ENCODE peak calls at places on chromosomes 6 and 20, in eight cellular contexts. K is WERI-Rb-1, Z is AG10803, J is OCI-LY7, E is fibroblast of lung, Q is mesothelial cell of epicardium, A is foreskin fibroblast, U is left ventricle myocardium inferior. D is an unnamed sample.

GRCh38 chr6:84546427-84546914 is 217.9 kb downstream of the TBX18 start:
- DNase-seq in K (no peak), Z (peak; percentile 97), J (no peak), E (peak; percentile 16), Q (no peak), A (peak; percentile 81), U (no peak), D (no peak)

GRCh38 chr6:24763578-24763977 is 11.2 kb upstream of the GMNN start:
- DNase-seq in K (no peak), Z (no peak), J (no peak), E (no peak), Q (no peak), A (no peak), U (no peak), D (no peak)

GRCh38 chr20:32920066-32920465 is 61.3 kb downstream of the EFCAB8 start:
- DNase-seq in K (no peak), Z (no peak), J (no peak), E (no peak), Q (no peak), A (no peak), U (no peak), D (no peak)

GRCh38 chr20:10671221-10671849 is 2.5 kb downstream of the JAG1 start:
- DNase-seq in K (peak; percentile 52), Z (peak; percentile 89), J (peak; percentile 28), E (peak; percentile 98), Q (peak; percentile 64), A (peak; percentile 98), U (peak; percentile 70), D (peak; percentile 77)

GRCh38 chr20:23634985-23635767 is 2.6 kb downstream of the CST3 start:
- DNase-seq in K (no peak), Z (peak; percentile 29), J (no peak), E (no peak), Q (no peak), A (peak; percentile 67), U (peak; percentile 72), D (peak; percentile 6)

GRCh38 chr6:43910149-43910637 is 140.2 kb downstream of the VEGFA start:
- DNase-seq in K (no peak), Z (no peak), J (no peak), E (no peak), Q (no peak), A (no peak), U (no peak), D (no peak)

GRCh38 chr20:57769756-57770155 is 59.9 kb upstream of the PMEPA1 start:
- DNase-seq in K (no peak), Z (no peak), J (no peak), E (no peak), Q (no peak), A (no peak), U (no peak), D (no peak)

GRCh38 chr6:166760288-166760687 is 133.2 kb upstream of the RPS6KA2 start:
- DNase-seq in K (no peak), Z (no peak), J (no peak), E (no peak), Q (no peak), A (no peak), U (no peak), D (no peak)

GRCh38 chr20:31392836-31393235 is 2.4 kb upstream of the DEFB119 start:
- DNase-seq in K (no peak), Z (no peak), J (no peak), E (no peak), Q (no peak), A (no peak), U (no peak), D (no peak)

GRCh38 chr20:47263502-47264084 is 92.9 kb downstream of the ZMYND8 start:
- DNase-seq in K (peak; percentile 37), Z (peak; percentile 38), J (peak; percentile 30), E (no peak), Q (no peak), A (no peak), U (no peak), D (no peak)

GRCh38 chr6:106070626-106071025 is 15.5 kb upstream of the PRDM1 start:
- DNase-seq in K (no peak), Z (no peak), J (no peak), E (no peak), Q (no peak), A (no peak), U (no peak), D (no peak)

GRCh38 chr6:159988983-159989454 is 20.1 kb downstream of the IGF2R start:
- DNase-seq in K (no peak), Z (peak; percentile 24), J (no peak), E (no peak), Q (no peak), A (no peak), U (no peak), D (no peak)

GRCh38 chr6:55443238-55444134 is 116.2 kb downstream of the GFRAL start:
- DNase-seq in K (no peak), Z (no peak), J (no peak), E (peak; percentile 2), Q (no peak), A (no peak), U (no peak), D (no peak)

GRCh38 chr6:55448446-55448845 is 121.2 kb downstream of the GFRAL start:
- DNase-seq in K (no peak), Z (peak; percentile 26), J (no peak), E (no peak), Q (no peak), A (peak; percentile 27), U (no peak), D (no peak)

GRCh38 chr6:55450007-55450406 is 122.7 kb downstream of the GFRAL start:
- DNase-seq in K (no peak), Z (peak; percentile 4), J (no peak), E (peak; percentile 23), Q (no peak), A (peak; percentile 56), U (no peak), D (no peak)

GRCh38 chr6:55445648-55446204 is 118.5 kb downstream of the GFRAL start:
- DNase-seq in K (no peak), Z (peak; percentile 28), J (peak; percentile 19), E (peak; percentile 68), Q (no peak), A (peak; percentile 60), U (no peak), D (peak; percentile 4)

GRCh38 chr6:55449219-55449618 is 122.0 kb downstream of the GFRAL start:
- DNase-seq in K (peak; percentile 27), Z (no peak), J (no peak), E (peak; percentile 42), Q (no peak), A (no peak), U (no peak), D (no peak)
- TF ChIP-seq CTCF in K (peak; percentile 71), Z (no peak), J (no peak), E (peak; percentile 14), Q (no peak), A (no peak), U (no peak), D (no peak)

GRCh38 chr6:17101422-17102257 is at the start of gene STMND1:
- DNase-seq in K (peak; percentile 34), Z (peak; percentile 24), J (no peak), E (peak; percentile 18), Q (peak; percentile 60), A (peak; percentile 37), U (peak; percentile 25), D (peak; percentile 30)
- TF ChIP-seq CTCF in K (no peak), Z (no peak), J (no peak), E (no peak), Q (no peak), A (no peak), U (no peak), D (no peak)

GRCh38 chr20:50055524-50056083 is 57.3 kb downstream of the UBE2V1 start:
- DNase-seq in K (no peak), Z (no peak), J (no peak), E (no peak), Q (no peak), A (no peak), U (no peak), D (no peak)
- TF ChIP-seq CTCF in K (peak; percentile 14), Z (no peak), J (no peak), E (no peak), Q (no peak), A (no peak), U (no peak), D (no peak)

DNA sequence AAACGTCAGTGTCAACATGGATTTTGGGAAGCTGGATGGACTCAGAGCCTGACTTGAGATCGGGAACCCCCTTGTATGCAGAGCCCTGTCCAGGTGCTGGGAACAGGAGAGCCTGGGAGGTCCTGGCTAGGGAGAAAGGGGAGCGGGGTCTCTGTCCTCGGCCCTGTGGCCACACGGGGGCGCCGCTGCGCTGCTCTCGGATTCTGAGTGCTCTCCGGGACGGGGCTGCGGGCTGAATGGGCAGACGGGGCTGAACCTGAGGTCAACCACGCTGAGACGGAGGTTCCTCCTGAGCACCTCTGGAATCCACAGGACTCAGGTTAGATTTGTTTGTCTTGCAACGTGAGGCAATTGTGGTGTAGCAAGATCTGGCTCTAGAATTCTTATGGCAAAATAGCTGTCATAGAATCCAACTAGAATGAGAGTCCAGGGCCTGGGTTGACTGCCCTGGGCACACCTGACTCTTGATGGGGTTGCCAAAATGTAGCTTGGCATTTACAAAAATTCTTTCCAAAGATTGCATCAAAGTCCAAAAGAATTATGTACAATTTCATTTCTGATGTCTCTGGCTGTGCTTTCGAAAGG is 20.6 kb upstream of the HLA-F start:
- DNase-seq in K (peak; percentile 91), Z (peak; percentile 14), J (peak; percentile 43), E (no peak), Q (peak; percentile 70), A (peak; percentile 17), U (peak; percentile 33), D (peak; percentile 66)
- TF ChIP-seq CTCF in K (peak; percentile 100), Z (peak; percentile 62), J (peak; percentile 77), E (peak; percentile 52), Q (peak; percentile 67), A (peak; percentile 69), U (peak; percentile 67), D (peak; percentile 70)

GRCh38 chr6:109315331-109316129 is 66.7 kb downstream of the CD164 start:
- DNase-seq in K (peak; percentile 18), Z (no peak), J (no peak), E (no peak), Q (no peak), A (peak; percentile 28), U (no peak), D (no peak)
- TF ChIP-seq CTCF in K (no peak), Z (no peak), J (no peak), E (no peak), Q (no peak), A (no peak), U (no peak), D (no peak)

DNA sequence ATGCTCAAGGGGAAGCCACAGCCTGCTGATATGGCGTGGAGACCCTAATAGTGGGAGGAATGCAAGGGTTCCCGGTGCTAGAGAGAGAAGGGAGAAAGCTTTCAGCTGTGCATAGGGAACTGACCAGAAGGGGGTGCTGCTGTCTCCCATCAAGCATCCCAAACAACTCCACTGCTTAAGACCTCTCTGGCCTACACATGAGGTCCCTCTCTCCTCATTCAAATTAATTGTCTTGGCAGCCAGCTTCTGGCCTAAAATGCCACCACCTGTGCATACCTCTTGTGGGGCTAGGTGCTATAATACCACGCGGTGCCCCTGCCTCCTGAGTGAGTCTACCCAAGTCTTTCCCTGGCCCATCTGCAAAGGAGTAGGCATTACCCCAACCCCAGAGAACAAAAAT is 14.5 kb downstream of the ADISSP start:
- DNase-seq in K (peak; percentile 60), Z (peak; percentile 72), J (peak; percentile 71), E (peak; percentile 80), Q (peak; percentile 60), A (peak; percentile 86), U (no peak), D (peak; percentile 82)
- TF ChIP-seq CTCF in K (peak; percentile 96), Z (peak; percentile 92), J (peak; percentile 86), E (peak; percentile 78), Q (peak; percentile 39), A (peak; percentile 83), U (peak; percentile 84), D (peak; percentile 48)